ENCODE peak calls at places on chromosomes 1 and 21, in four cellular contexts. D, G, I and K are unnamed samples.

GRCh38 chr1:156153362-156153761 is at the start of gene SEMA4A:
- DNase-seq in D (no peak), G (no peak), I (no peak), K (no peak)

GRCh38 chr1:242140871-242141270 is 142.0 kb upstream of the MAP1LC3C start:
- DNase-seq in D (no peak), G (no peak), I (no peak), K (no peak)

GRCh38 chr21:41321211-41321907 is 4.8 kb downstream of the FAM3B start:
- DNase-seq in D (no peak), G (no peak), I (no peak), K (no peak)

GRCh38 chr21:27507695-27508094 is 540.8 kb upstream of the ADAMTS5 start:
- DNase-seq in D (no peak), G (no peak), I (no peak), K (no peak)

GRCh38 chr1:64062941-64063581 is 140.4 kb upstream of the UBE2U start:
- DNase-seq in D (no peak), G (no peak), I (no peak), K (no peak)

GRCh38 chr1:145947551-145947950 is 10.3 kb downstream of the LIX1L start:
- DNase-seq in D (no peak), G (no peak), I (no peak), K (no peak)

GRCh38 chr1:55636691-55637090 is 421.5 kb upstream of the USP24 start:
- DNase-seq in D (no peak), G (no peak), I (no peak), K (no peak)

GRCh38 chr1:158930504-158930903 is 848 bp upstream of the PYHIN1 start:
- DNase-seq in D (no peak), G (no peak), I (no peak), K (no peak)

GRCh38 chr21:33668180-33668579 is 25.9 kb downstream of the ITSN1 start:
- DNase-seq in D (no peak), G (no peak), I (no peak), K (no peak)

GRCh38 chr21:44455524-44456206 is 355 bp downstream of the LRRC3 start:
- DNase-seq in D (no peak), G (peak), I (no peak), K (no peak)

GRCh38 chr1:6638226-6638625 is 13.6 kb downstream of the THAP3 start:
- DNase-seq in D (no peak), G (peak), I (peak), K (peak)

GRCh38 chr1:190436615-190437014 is 41.0 kb downstream of the BRINP3 start:
- DNase-seq in D (peak), G (no peak), I (no peak), K (no peak)

GRCh38 chr1:72284084-72284397 is 1.7 kb upstream of the NEGR1 start:
- DNase-seq in D (no peak), G (no peak), I (no peak), K (no peak)

GRCh38 chr21:46347203-46347550 is 23.2 kb downstream of the PCNT start:
- DNase-seq in D (no peak), G (no peak), I (no peak), K (no peak)

GRCh38 chr21:46346296-46347202 is 22.6 kb downstream of the PCNT start:
- DNase-seq in D (no peak), G (no peak), I (no peak), K (no peak)

GRCh38 chr21:46347791-46348381 is 23.9 kb downstream of the PCNT start:
- DNase-seq in D (no peak), G (peak), I (no peak), K (peak)

GRCh38 chr21:46344219-46344915 is 20.4 kb downstream of the PCNT start:
- DNase-seq in D (no peak), G (no peak), I (no peak), K (peak)

DNA sequence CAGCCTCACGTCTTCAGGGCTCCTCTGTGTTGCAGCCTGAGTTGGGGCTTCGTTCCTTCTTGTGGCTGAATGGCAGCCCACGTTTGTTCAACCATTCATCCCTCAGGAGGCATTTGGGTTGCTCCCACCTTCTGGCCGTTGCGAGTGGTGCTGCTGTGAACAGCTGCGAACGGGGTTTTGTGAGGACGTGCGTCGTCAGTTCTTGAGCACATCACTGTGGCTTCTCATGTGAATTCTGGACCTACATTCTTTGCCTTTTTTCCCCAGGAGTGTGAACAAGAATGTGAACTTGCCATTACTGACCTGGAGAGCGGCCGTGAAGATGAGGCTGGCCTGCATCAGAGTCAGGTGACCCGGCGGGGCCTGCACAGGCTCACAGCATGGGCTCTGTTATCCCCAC is 21.9 kb downstream of the PCNT start:
- DNase-seq in D (no peak), G (no peak), I (no peak), K (no peak)
- TF ChIP-seq CTCF in D (no peak), G (no peak), I (no peak), K (no peak)

GRCh38 chr1:182839209-182840065 is at the start of gene DHX9:
- DNase-seq in D (peak), G (peak), I (peak), K (peak)
- TF ChIP-seq CTCF in D (no peak), G (no peak), I (peak), K (peak)

GRCh38 chr1:20087668-20088067 is 17.7 kb downstream of the PLA2G5 start:
- DNase-seq in D (no peak), G (no peak), I (no peak), K (no peak)
- TF ChIP-seq CTCF in D (no peak), G (peak), I (no peak), K (no peak)

GRCh38 chr1:9376886-9377333 is 84.2 kb downstream of the SPSB1 start:
- DNase-seq in D (no peak), G (peak), I (no peak), K (no peak)

GRCh38 chr1:9376430-9376829 is 83.7 kb downstream of the SPSB1 start:
- DNase-seq in D (no peak), G (no peak), I (no peak), K (no peak)

GRCh38 chr1:9375912-9376311 is 83.2 kb downstream of the SPSB1 start:
- DNase-seq in D (no peak), G (peak), I (peak), K (no peak)

GRCh38 chr1:9374748-9375345 is 82.2 kb downstream of the SPSB1 start:
- DNase-seq in D (no peak), G (no peak), I (no peak), K (no peak)

GRCh38 chr1:9378801-9379200 is 86.1 kb downstream of the SPSB1 start:
- DNase-seq in D (no peak), G (no peak), I (no peak), K (no peak)
- TF ChIP-seq CTCF in D (no peak), G (no peak), I (no peak), K (no peak)

DNA sequence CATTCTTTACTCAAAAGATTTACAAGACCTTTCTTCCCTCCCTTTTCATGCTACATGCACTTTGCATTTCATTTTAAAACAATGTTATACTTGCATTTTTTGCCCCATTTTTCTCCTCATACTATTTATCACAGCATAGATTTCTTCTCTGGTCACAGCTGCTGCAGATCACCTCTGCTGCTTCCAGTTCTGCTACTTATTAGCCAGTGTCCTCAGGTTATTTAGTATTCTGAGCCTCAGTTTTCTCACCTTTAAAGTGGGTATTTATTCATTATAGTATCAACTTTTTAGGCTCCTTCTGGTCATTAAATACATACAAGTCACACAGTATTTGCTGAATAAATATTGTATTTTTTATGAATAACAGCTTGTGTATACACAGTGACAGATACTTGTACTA is 85.2 kb upstream of the BCL10 start:
- DNase-seq in D (no peak), G (no peak), I (no peak), K (no peak)
- TF ChIP-seq CTCF in D (no peak), G (no peak), I (no peak), K (no peak)

DNA sequence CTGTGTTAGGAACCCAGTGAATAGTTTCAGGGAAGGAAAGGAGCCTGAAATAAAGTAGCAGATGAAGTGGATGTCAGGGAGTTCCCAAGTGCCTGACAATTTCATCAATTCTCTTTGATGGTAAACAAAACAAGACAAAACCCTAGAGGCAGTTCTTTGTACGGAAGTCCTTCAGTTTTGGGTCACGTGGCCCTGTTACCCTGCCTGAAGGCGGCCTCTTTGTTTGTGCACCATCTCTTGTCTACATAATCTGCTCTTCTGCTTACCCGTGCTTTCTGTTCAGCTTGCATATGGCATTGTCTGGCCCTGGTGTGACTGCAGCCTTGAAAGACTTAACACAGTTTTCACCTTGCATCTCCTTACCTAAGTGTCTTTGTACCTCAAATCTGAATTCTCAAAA is 166.7 kb upstream of the DUSP10 start:
- DNase-seq in D (no peak), G (no peak), I (no peak), K (no peak)
- TF ChIP-seq CTCF in D (no peak), G (no peak), I (no peak), K (no peak)